ENCODE peak calls at places on chromosomes 1 and 21, in eight cellular contexts. L is uterus; N is prostate gland; U is activated CD4-positive, CD25-positive, alpha-beta regulatory T cell treated with anti-CD3 and anti-CD28 coated beads, Interleukin-2, amount 50 U/mL, for 16 hours; I is mesothelial cell of epicardium; R is vagina; X is GM04503; C is activated T-helper 2 cell treated with anti-CD3 and anti-CD28 coated beads, Interferon-gamma antibody, Interleukin-2, Interleukin-4, amounts not matched to agents 10 μg/mL and 5 μg/mL and 100 μg/mL, durations not matched to agents 14 hours and 24 hours and 36 hours. J is an unnamed sample.

GRCh38 chr1:244010191-244010590 is 40.9 kb upstream of the ZBTB18 start:
- DNase-seq in L (no peak), N (no peak), U (no peak), I (no peak), R (no peak), X (no peak), C (no peak), J (no peak)

GRCh38 chr1:154453155-154453554 is 48.0 kb downstream of the IL6R start:
- DNase-seq in L (no peak), N (no peak), U (no peak), I (no peak), R (no peak), X (no peak), C (no peak), J (no peak)

GRCh38 chr1:59422921-59423575 is 126.2 kb downstream of the FGGY start:
- DNase-seq in L (peak; percentile 90), N (peak; percentile 98), U (no peak), I (no peak), R (no peak), X (no peak), C (no peak), J (peak; percentile 72)

GRCh38 chr1:206633708-206634121 is 1.6 kb upstream of the DYRK3 start:
- DNase-seq in L (peak; percentile 83), N (peak; percentile 8), U (no peak), I (no peak), R (no peak), X (peak; percentile 73), C (no peak), J (no peak)

GRCh38 chr1:65554829-65555228 is 134.4 kb downstream of the LEPR start:
- DNase-seq in L (no peak), N (no peak), U (no peak), I (no peak), R (no peak), X (no peak), C (no peak), J (no peak)

GRCh38 chr1:147842578-147842977 is 60.0 kb upstream of the GJA8 start:
- DNase-seq in L (no peak), N (no peak), U (no peak), I (no peak), R (no peak), X (no peak), C (no peak), J (no peak)

GRCh38 chr1:168469690-168470089 is 74.1 kb downstream of the XCL2 start:
- DNase-seq in L (peak; percentile 35), N (no peak), U (no peak), I (no peak), R (no peak), X (peak; percentile 89), C (peak; percentile 28), J (peak; percentile 66)

GRCh38 chr21:33268736-33269441 is 2.7 kb downstream of the IL10RB start:
- DNase-seq in L (no peak), N (peak; percentile 93), U (peak; percentile 8), I (no peak), R (no peak), X (no peak), C (no peak), J (no peak)

GRCh38 chr1:115564201-115564600 is 77.6 kb upstream of the VANGL1 start:
- DNase-seq in L (no peak), N (no peak), U (no peak), I (no peak), R (no peak), X (no peak), C (no peak), J (no peak)

GRCh38 chr1:20475002-20475401 is 11.0 kb downstream of the CAMK2N1 start:
- DNase-seq in L (no peak), N (no peak), U (no peak), I (no peak), R (no peak), X (no peak), C (no peak), J (no peak)

GRCh38 chr21:42118121-42118795 is 47.1 kb downstream of the UMODL1 start:
- DNase-seq in L (no peak), N (no peak), U (no peak), I (no peak), R (no peak), X (no peak), C (no peak), J (no peak)

GRCh38 chr1:65148548-65149390 is 766 bp downstream of the AK4 start:
- DNase-seq in L (peak; percentile 47), N (peak; percentile 54), U (no peak), I (peak; percentile 24), R (no peak), X (no peak), C (peak; percentile 43), J (peak; percentile 32)

GRCh38 chr1:84506729-84507453 is 510 bp upstream of the GNG5 start:
- DNase-seq in L (no peak), N (no peak), U (no peak), I (no peak), R (no peak), X (no peak), C (no peak), J (no peak)

GRCh38 chr1:16112558-16113555 is 39.4 kb upstream of the FAM131C start:
- DNase-seq in L (no peak), N (no peak), U (no peak), I (no peak), R (no peak), X (no peak), C (no peak), J (no peak)

GRCh38 chr21:37270576-37271365 is 3.6 kb upstream of the VPS26C start:
- DNase-seq in L (no peak), N (no peak), U (no peak), I (no peak), R (peak; percentile 58), X (no peak), C (no peak), J (no peak)

GRCh38 chr1:243623831-243624230 is 226.2 kb downstream of the AKT3 start:
- DNase-seq in L (no peak), N (no peak), U (no peak), I (no peak), R (no peak), X (no peak), C (no peak), J (no peak)

GRCh38 chr1:39210649-39211048 is 6.2 kb downstream of the MACF1 start:
- DNase-seq in L (no peak), N (no peak), U (no peak), I (no peak), R (no peak), X (no peak), C (no peak), J (no peak)

GRCh38 chr1:211613951-211614350 is 35.0 kb upstream of the SLC30A1 start:
- DNase-seq in L (no peak), N (no peak), U (no peak), I (no peak), R (no peak), X (no peak), C (no peak), J (no peak)

J was measured in heart right ventricle.